ENCODE peak calls at places on chromosomes 2 and 18, in five cellular contexts. U, W, V, P and C are unnamed samples.

GRCh38 chr2:110958720-110959119 is 162.0 kb upstream of the BCL2L11 start:
- DNase-seq in U (no peak), W (no peak), V (no peak), P (no peak), C (no peak)

GRCh38 chr18:43620936-43621335 is 343.6 kb upstream of the SYT4 start:
- DNase-seq in V (peak), W (no peak), P (no peak), U (peak), C (no peak)

GRCh38 chr2:163667064-163667887 is 68.5 kb downstream of the FIGN start:
- DNase-seq in P (no peak), W (no peak), V (peak), U (peak), C (peak)

GRCh38 chr2:11830708-11831301 is 84.4 kb downstream of the LPIN1 start:
- DNase-seq in P (no peak), V (no peak), U (peak), W (no peak), C (no peak)

GRCh38 chr2:37857485-37858196 is 67.4 kb upstream of the RMDN2 start:
- DNase-seq in W (no peak), P (no peak), V (no peak), U (no peak), C (no peak)

GRCh38 chr2:174939046-174939445 is 66.1 kb downstream of the CHN1 start:
- DNase-seq in P (no peak), V (peak), U (no peak), W (no peak), C (no peak)

GRCh38 chr2:3704647-3705046 is 1.3 kb downstream of the DCDC2C start:
- DNase-seq in V (no peak), U (no peak), W (no peak), P (no peak), C (no peak)

GRCh38 chr2:11746807-11747459 is 501 bp downstream of the LPIN1 start:
- DNase-seq in U (no peak), P (peak), W (no peak), V (no peak), C (no peak)

GRCh38 chr2:174827371-174828369 is 63.4 kb upstream of the CHRNA1 start:
- DNase-seq in W (no peak), U (no peak), P (no peak), V (no peak), C (no peak)

GRCh38 chr2:127637725-127638252 is 8.2 kb upstream of the GPR17 start:
- DNase-seq in P (no peak), U (peak), V (no peak), W (no peak), C (no peak)